ENCODE peak calls at places on chromosomes 11 and 22, in eight cellular contexts. F is AG10803, O is AG04450, W is fibroblast of the aortic adventitia, I is heart left ventricle, G is upper lobe of right lung, L is adrenal gland, K is GM13977. U is an unnamed sample.

GRCh38 chr11:75896843-75897419 is 81.9 kb downstream of the UVRAG start:
- DNase-seq in F (peak; percentile 56), O (peak; percentile 7), W (peak; percentile 75), I (no peak), G (no peak), L (no peak), K (no peak), U (no peak)

GRCh38 chr11:134499990-134500389 is 87.9 kb upstream of the B3GAT1 start:
- DNase-seq in F (no peak), O (no peak), W (no peak), I (no peak), G (peak; percentile 16), L (no peak), K (no peak), U (no peak)

GRCh38 chr22:49847751-49848689 is 5.6 kb upstream of the ZBED4 start:
- DNase-seq in F (no peak), O (no peak), W (no peak), I (peak; percentile 23), G (peak; percentile 80), L (no peak), K (no peak), U (no peak)

GRCh38 chr22:27880778-27881394 is 38.2 kb downstream of the PITPNB start:
- DNase-seq in F (peak; percentile 83), O (peak; percentile 72), W (peak; percentile 89), I (no peak), G (no peak), L (peak; percentile 72), K (peak; percentile 22), U (no peak)

GRCh38 chr11:19444231-19444630 is 203.5 kb upstream of the E2F8 start:
- DNase-seq in F (peak; percentile 77), O (no peak), W (peak; percentile 77), I (no peak), G (no peak), L (no peak), K (no peak), U (no peak)

GRCh38 chr11:105230586-105230985 is 91.0 kb upstream of the CARD18 start:
- DNase-seq in F (no peak), O (no peak), W (no peak), I (no peak), G (no peak), L (no peak), K (no peak), U (no peak)

GRCh38 chr11:82733444-82734119 is at the start of gene FAM181B:
- DNase-seq in F (peak; percentile 10), O (no peak), W (no peak), I (peak; percentile 44), G (peak; percentile 70), L (peak; percentile 79), K (no peak), U (peak; percentile 22)

GRCh38 chr11:62671604-62672528 is at the start of the genes LBHD1 and UQCC3:
- DNase-seq in F (peak; percentile 89), O (peak; percentile 65), W (peak; percentile 90), I (peak; percentile 78), G (peak; percentile 88), L (peak; percentile 86), K (peak; percentile 88), U (peak; percentile 55)

GRCh38 chr11:59261150-59261549 is 48.4 kb upstream of the MPEG1 start:
- DNase-seq in F (no peak), O (no peak), W (no peak), I (no peak), G (no peak), L (no peak), K (no peak), U (no peak)

GRCh38 chr22:27133951-27134664 is 476.7 kb downstream of the MIAT start:
- DNase-seq in F (peak; percentile 91), O (no peak), W (peak; percentile 91), I (no peak), G (no peak), L (peak; percentile 56), K (peak; percentile 44), U (no peak)

GRCh38 chr11:31022080-31022479 is 347.5 kb downstream of the DCDC1 start:
- DNase-seq in F (no peak), O (no peak), W (no peak), I (no peak), G (no peak), L (no peak), K (no peak), U (no peak)

GRCh38 chr11:107705027-107705426 is 6.8 kb downstream of the SLN start:
- DNase-seq in F (peak; percentile 87), O (peak; percentile 34), W (peak; percentile 85), I (no peak), G (no peak), L (no peak), K (no peak), U (no peak)

GRCh38 chr22:46149998-46150549 is at the start of gene PPARA:
- DNase-seq in F (peak; percentile 82), O (peak; percentile 13), W (peak; percentile 65), I (peak; percentile 93), G (peak; percentile 96), L (peak; percentile 92), K (peak; percentile 100), U (peak; percentile 89)

GRCh38 chr11:112453601-112454577 is 193.2 kb upstream of the PLET1 start:
- DNase-seq in F (peak; percentile 21), O (no peak), W (peak; percentile 32), I (no peak), G (peak; percentile 70), L (peak; percentile 85), K (peak; percentile 40), U (peak; percentile 16)

GRCh38 chr22:50001388-50002231 is 11.0 kb downstream of the IL17REL start:
- DNase-seq in F (no peak), O (no peak), W (no peak), I (no peak), G (peak; percentile 54), L (no peak), K (no peak), U (no peak)

GRCh38 chr11:86370922-86371614 is 3.6 kb upstream of the CCDC81 start:
- DNase-seq in F (peak; percentile 64), O (no peak), W (peak; percentile 66), I (no peak), G (no peak), L (no peak), K (no peak), U (no peak)

GRCh38 chr11:83456075-83456474 is 169.9 kb upstream of the CCDC90B start:
- DNase-seq in F (no peak), O (no peak), W (no peak), I (no peak), G (no peak), L (peak; percentile 82), K (no peak), U (no peak)

GRCh38 chr11:41431784-41432183 is 27.7 kb downstream of the LRRC4C start:
- DNase-seq in F (no peak), O (no peak), W (no peak), I (no peak), G (no peak), L (no peak), K (no peak), U (no peak)

GRCh38 chr11:46202149-46202548 is 75.3 kb upstream of the CREB3L1 start:
- DNase-seq in F (no peak), O (no peak), W (no peak), I (no peak), G (no peak), L (no peak), K (no peak), U (no peak)

GRCh38 chr22:46145896-46146295 is 4.4 kb upstream of the PPARA start:
- DNase-seq in F (no peak), O (no peak), W (no peak), I (no peak), G (no peak), L (no peak), K (no peak), U (no peak)

GRCh38 chr22:20430641-20431519 is 6.7 kb downstream of the SCARF2 start:
- DNase-seq in F (peak; percentile 48), O (no peak), W (no peak), I (no peak), G (peak; percentile 80), L (no peak), K (peak; percentile 75), U (peak; percentile 45)

GRCh38 chr11:131246589-131247164 is 123.7 kb upstream of the NTM start:
- DNase-seq in F (no peak), O (no peak), W (no peak), I (no peak), G (peak; percentile 67), L (no peak), K (no peak), U (no peak)

GRCh38 chr11:86068951-86069407 is at the start of gene PICALM:
- DNase-seq in F (peak; percentile 99), O (peak; percentile 98), W (peak; percentile 97), I (peak; percentile 99), G (peak; percentile 100), L (peak; percentile 98), K (peak; percentile 97), U (peak; percentile 96)

GRCh38 chr11:60891103-60891741 is 15.2 kb downstream of the PRPF19 start:
- DNase-seq in F (no peak), O (no peak), W (no peak), I (no peak), G (no peak), L (peak; percentile 89), K (no peak), U (no peak)

GRCh38 chr11:68206211-68206610 is 6.9 kb downstream of the KMT5B start:
- DNase-seq in F (peak; percentile 67), O (no peak), W (peak; percentile 74), I (no peak), G (no peak), L (no peak), K (peak; percentile 68), U (no peak)

GRCh38 chr11:1390603-1391164 is 950 bp downstream of the BRSK2 start:
- DNase-seq in F (no peak), O (no peak), W (no peak), I (peak; percentile 52), G (no peak), L (no peak), K (no peak), U (no peak)
- TF ChIP-seq CTCF in F (no peak), O (no peak), W (no peak), I (no peak), G (no peak), L (no peak), K (no peak), U (no peak)

DNA sequence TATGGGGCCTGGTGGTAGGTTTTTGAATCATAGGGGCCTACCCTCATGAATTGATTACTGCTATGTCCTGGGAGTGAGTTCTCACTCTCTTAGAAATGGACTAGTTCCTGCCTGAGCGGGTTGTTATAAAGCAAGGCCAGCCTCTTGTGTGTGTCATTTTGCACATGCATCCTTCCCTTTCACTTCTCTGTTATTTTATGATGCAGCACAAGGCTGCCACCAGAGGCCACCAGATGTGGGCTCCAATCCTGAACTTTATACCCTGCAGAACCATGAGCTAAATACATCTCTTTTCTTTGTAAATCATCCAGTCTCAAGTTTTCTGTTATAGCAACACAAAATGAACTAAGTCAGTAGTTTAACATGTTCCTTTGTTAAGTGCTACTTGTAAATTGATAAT is 251.4 kb downstream of the BLID start:
- DNase-seq in F (no peak), O (no peak), W (no peak), I (no peak), G (no peak), L (no peak), K (no peak), U (no peak)
- TF ChIP-seq CTCF in F (no peak), O (no peak), W (no peak), I (peak; percentile 12), G (no peak), L (no peak), K (no peak), U (no peak)

GRCh38 chr11:77966338-77966737 is 28.1 kb downstream of the INTS4 start:
- DNase-seq in F (no peak), O (no peak), W (no peak), I (no peak), G (no peak), L (no peak), K (no peak), U (no peak)
- TF ChIP-seq CTCF in F (no peak), O (no peak), W (no peak), I (no peak), G (no peak), L (no peak), K (no peak), U (no peak)

GRCh38 chr11:15913261-15913660 is 443.1 kb downstream of the SOX6 start:
- DNase-seq in F (no peak), O (no peak), W (no peak), I (no peak), G (peak; percentile 19), L (no peak), K (no peak), U (no peak)
- TF ChIP-seq CTCF in F (no peak), O (peak; percentile 33), W (peak; percentile 6), I (peak; percentile 18), G (no peak), L (no peak), K (no peak), U (no peak)